ENCODE peak calls at places on chromosomes 12 and 14, in five cellular contexts. C is DND-41, M is body of pancreas, Q is OCI-LY7, L is sigmoid colon. N is an unnamed sample.
A peak's percentile ranks its signal among the peaks of the same experiment; 100 is the strongest.

GRCh38 chr12:62166525-62166924 is 93.7 kb upstream of the USP15 start:
- DNase-seq in M (no peak), L (no peak), Q (no peak), C (no peak), N (no peak)

GRCh38 chr14:63388766-63389431 is 70.2 kb upstream of the GPHB5 start:
- DNase-seq in M (peak; percentile 68), Q (peak; percentile 65), L (peak; percentile 78), C (peak; percentile 58), N (peak; percentile 24)

GRCh38 chr14:26622611-26623010 is 24.8 kb upstream of the NOVA1 start:
- DNase-seq in Q (no peak), M (no peak), C (no peak), L (no peak), N (no peak)

GRCh38 chr12:69501154-69501895 is 31.1 kb downstream of the FRS2 start:
- DNase-seq in Q (no peak), M (no peak), C (no peak), L (no peak), N (no peak)

GRCh38 chr12:84599539-84599938 is 313.1 kb downstream of the SLC6A15 start:
- DNase-seq in L (no peak), C (no peak), Q (no peak), M (no peak), N (no peak)

GRCh38 chr12:111304642-111305071 is 64.2 kb downstream of the PHETA1 start:
- DNase-seq in L (no peak), Q (peak; percentile 57), M (no peak), C (peak; percentile 29), N (no peak)

GRCh38 chr14:101604935-101605767 is 43.9 kb downstream of the DIO3 start:
- DNase-seq in Q (no peak), M (no peak), C (peak; percentile 24), L (no peak), N (no peak)

GRCh38 chr14:75229923-75230792 is 48.5 kb upstream of the FOS start:
- DNase-seq in C (peak; percentile 72), M (peak; percentile 80), L (no peak), Q (peak; percentile 72), N (no peak)

GRCh38 chr14:73715707-73716106 is 1.5 kb upstream of the PNMA1 start:
- DNase-seq in M (no peak), Q (no peak), C (no peak), L (no peak), N (no peak)

GRCh38 chr14:75450381-75451276 is 22.8 kb downstream of the JDP2 start:
- DNase-seq in C (no peak), M (peak; percentile 94), L (peak; percentile 84), Q (no peak), N (no peak)

GRCh38 chr14:81200041-81200440 is 20.7 kb downstream of the GTF2A1 start:
- DNase-seq in L (no peak), C (no peak), M (no peak), Q (no peak), N (no peak)

GRCh38 chr12:17278946-17279345 is 673.0 kb upstream of the LMO3 start:
- DNase-seq in L (no peak), M (no peak), Q (peak; percentile 4), C (no peak), N (no peak)

GRCh38 chr12:74441872-74442271 is 95.8 kb upstream of the ATXN7L3B start:
- DNase-seq in M (no peak), Q (no peak), L (no peak), C (no peak), N (no peak)

GRCh38 chr14:101634453-101635237 is 73.3 kb downstream of the DIO3 start:
- DNase-seq in C (no peak), L (no peak), M (no peak), Q (no peak), N (no peak)

GRCh38 chr12:116125981-116126566 is 151.4 kb downstream of the MED13L start:
- DNase-seq in Q (no peak), M (no peak), L (no peak), C (no peak), N (no peak)

GRCh38 chr12:79927772-79928474 is 7.0 kb downstream of the PPP1R12A start:
- DNase-seq in C (peak; percentile 76), Q (peak; percentile 33), M (no peak), L (no peak), N (peak; percentile 49)

GRCh38 chr14:97107070-97107469 is 309.9 kb downstream of the VRK1 start:
- DNase-seq in L (no peak), M (no peak), C (no peak), Q (no peak), N (no peak)
- H3K4me3 ChIP-seq in L (no peak overlapping the region), M (no peak overlapping the region), C (no peak overlapping the region), Q (no peak overlapping the region), N (no peak overlapping the region)

DNA sequence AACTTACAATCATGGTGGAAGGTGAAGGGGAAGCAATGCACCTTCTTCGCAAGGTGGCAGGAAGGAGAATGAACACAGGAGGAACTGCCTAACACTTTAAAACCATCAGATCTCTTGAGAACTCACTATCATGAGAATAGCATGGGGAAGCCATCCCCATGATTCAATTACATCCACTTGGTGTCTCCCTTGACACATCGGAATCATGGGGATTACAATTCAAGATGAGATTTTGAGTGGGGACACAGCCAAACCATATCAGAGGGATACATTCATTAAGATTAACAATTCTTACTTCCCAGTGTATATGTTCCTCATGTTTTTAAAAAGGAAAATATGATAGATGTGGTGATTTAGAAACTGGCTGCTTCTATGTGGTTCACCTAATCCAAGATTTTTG is 117.9 kb downstream of the PDE3A start:
- DNase-seq in L (no peak), M (no peak), Q (no peak), C (no peak), N (no peak)
- TF ChIP-seq CTCF in L (no peak), M (no peak), Q (no peak), C (no peak), N (no peak)

DNA sequence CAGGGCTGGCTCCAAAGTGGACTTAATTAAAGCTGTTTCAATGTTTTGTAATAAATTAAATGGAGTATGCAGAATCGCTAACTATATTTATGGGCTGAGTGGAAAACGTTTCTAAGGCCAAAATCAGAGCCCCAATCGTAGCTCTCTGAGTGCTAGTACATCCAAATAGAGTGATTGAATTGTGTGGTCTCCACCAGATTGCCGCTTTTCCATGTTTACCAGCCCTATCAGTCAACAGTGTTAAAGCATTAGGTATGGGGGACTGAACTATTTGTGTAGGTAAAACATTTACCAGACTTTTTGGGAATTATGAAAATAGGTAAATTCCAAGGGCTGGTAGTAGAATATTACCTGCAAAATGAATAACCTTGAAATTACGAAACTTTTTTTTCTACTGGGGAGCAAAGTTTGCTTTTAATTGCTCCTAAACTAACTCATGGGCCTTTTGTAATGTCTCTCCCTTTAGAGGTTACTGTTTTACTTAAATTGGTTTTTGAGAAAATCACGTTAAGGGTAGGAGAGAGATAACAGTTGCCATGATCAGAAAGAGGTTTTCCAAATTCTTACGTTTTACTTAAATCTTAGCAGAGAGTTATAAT is 28.0 kb upstream of the METAP2 start:
- DNase-seq in L (no peak), C (no peak), M (no peak), Q (no peak), N (no peak)
- H3K4me3 ChIP-seq in L (no peak overlapping the region), C (no peak overlapping the region), M (no peak overlapping the region), Q (no peak overlapping the region), N (no peak overlapping the region)

GRCh38 chr12:121916719-121917118 is 1.7 kb upstream of the CFAP251 start:
- DNase-seq in C (peak; percentile 22), L (no peak), Q (peak; percentile 72), M (no peak), N (no peak)
- TF ChIP-seq CTCF in C (peak; percentile 51), L (no peak), Q (peak; percentile 81), M (no peak), N (peak; percentile 35)

DNA sequence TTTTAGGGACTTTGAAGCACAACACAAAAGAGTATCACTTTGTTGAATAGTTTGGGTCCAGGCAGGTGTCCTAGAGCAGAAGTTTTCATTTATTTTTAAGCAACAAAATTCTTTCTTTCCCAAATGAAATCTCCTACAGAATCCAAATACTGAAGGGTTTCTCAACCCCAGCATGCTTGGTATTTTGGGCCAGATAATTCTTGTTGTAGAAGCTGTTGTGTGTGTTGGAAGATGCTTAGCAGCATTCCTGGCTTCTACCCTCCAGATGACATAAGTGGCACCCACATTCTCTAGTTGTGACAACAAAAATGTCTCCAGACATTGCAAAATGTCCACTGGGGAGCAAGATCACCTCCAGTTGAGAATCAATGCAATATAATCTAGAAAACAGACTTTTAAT is 97.8 kb downstream of the PRKCH start:
- DNase-seq in L (no peak), C (no peak), M (no peak), Q (no peak), N (no peak)
- H3K4me3 ChIP-seq in L (no peak overlapping the region), C (no peak overlapping the region), M (no peak overlapping the region), Q (no peak overlapping the region), N (no peak overlapping the region)

GRCh38 chr12:46825526-46826414 is at the start of gene SLC38A4:
- DNase-seq in Q (no peak), C (no peak), M (peak; percentile 21), L (no peak), N (no peak)
- TF ChIP-seq CTCF in Q (no peak), C (no peak), M (no peak), L (peak; percentile 19), N (no peak)

GRCh38 chr12:76766161-76766560 is 2.2 kb downstream of the ZDHHC17 start:
- DNase-seq in M (no peak), C (no peak), L (no peak), Q (no peak), N (no peak)

GRCh38 chr12:76764856-76765255 is 941 bp downstream of the ZDHHC17 start:
- DNase-seq in L (no peak), M (no peak), Q (peak; percentile 14), C (peak; percentile 15), N (no peak)

GRCh38 chr12:76763746-76764675 is at the start of gene ZDHHC17:
- DNase-seq in Q (peak; percentile 91), M (peak; percentile 93), C (peak; percentile 96), L (peak; percentile 97), N (peak; percentile 72)

GRCh38 chr12:76765598-76765997 is 1.7 kb downstream of the ZDHHC17 start:
- DNase-seq in C (no peak), Q (no peak), L (no peak), M (no peak), N (no peak)

DNA sequence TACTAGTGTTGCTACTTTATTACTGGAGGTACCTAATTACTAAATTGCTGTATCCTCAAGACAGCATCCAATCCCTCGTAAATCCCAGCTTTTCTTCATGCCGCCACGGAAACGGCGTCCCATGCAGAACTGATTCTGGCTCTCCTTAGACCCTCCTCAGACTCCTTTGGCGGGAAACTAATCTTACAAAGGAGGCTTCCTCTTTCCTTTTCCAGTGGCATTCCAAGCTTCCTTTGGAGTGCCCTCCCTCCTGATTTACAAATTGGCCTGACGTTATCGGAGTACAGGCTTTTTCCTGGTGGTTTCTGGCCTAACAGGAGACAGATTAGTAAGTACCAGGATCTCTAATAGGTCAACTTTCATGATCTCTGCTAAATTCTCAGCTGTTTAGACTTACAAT is 1.4 kb upstream of the ZDHHC17 start:
- DNase-seq in Q (no peak), M (no peak), L (no peak), C (no peak), N (no peak)
- H3K4me3 ChIP-seq in Q (peak overlapping the region; percentile 94), M (no peak overlapping the region), L (no peak overlapping the region), C (no peak overlapping the region), N (no peak overlapping the region)